ENCODE peak calls at places on chromosomes 16 and 17, in six cellular contexts. One of them, this sample, is unnamed.

GRCh38 chr17:79810138-79811027 is 13.5 kb upstream of the CBX8 start:
- DNase-seq in fibroblast of lung: peak
- DNase-seq in A549: peak
- DNase-seq in CD8-positive, alpha-beta T cell: peak
- DNase-seq in MM.1S: peak
- DNase-seq in AG04450: no peak
- DNase-seq in this sample: no peak

GRCh38 chr16:29678691-29679267 is at the start of gene QPRT:
- DNase-seq in fibroblast of lung: peak
- DNase-seq in A549: peak
- DNase-seq in CD8-positive, alpha-beta T cell: no peak
- DNase-seq in MM.1S: no peak
- DNase-seq in AG04450: no peak
- DNase-seq in this sample: no peak

GRCh38 chr16:74450236-74450635 is 29.0 kb upstream of the CLEC18B start:
- DNase-seq in fibroblast of lung: peak
- DNase-seq in A549: no peak
- DNase-seq in CD8-positive, alpha-beta T cell: no peak
- DNase-seq in MM.1S: no peak
- DNase-seq in AG04450: no peak
- DNase-seq in this sample: no peak

GRCh38 chr16:72023962-72024361 is 15.4 kb downstream of the DHODH start:
- DNase-seq in fibroblast of lung: no peak
- DNase-seq in A549: no peak
- DNase-seq in CD8-positive, alpha-beta T cell: no peak
- DNase-seq in MM.1S: no peak
- DNase-seq in AG04450: no peak
- DNase-seq in this sample: no peak

GRCh38 chr16:29978564-29979270 is 5.0 kb downstream of the TAOK2 start:
- DNase-seq in fibroblast of lung: no peak
- DNase-seq in A549: no peak
- DNase-seq in CD8-positive, alpha-beta T cell: no peak
- DNase-seq in MM.1S: no peak
- DNase-seq in AG04450: no peak
- DNase-seq in this sample: no peak

GRCh38 chr16:81511371-81511770 is 66.8 kb downstream of the CMIP start:
- DNase-seq in fibroblast of lung: peak
- DNase-seq in A549: peak
- DNase-seq in CD8-positive, alpha-beta T cell: no peak
- DNase-seq in MM.1S: no peak
- DNase-seq in AG04450: peak
- DNase-seq in this sample: peak

GRCh38 chr16:86571197-86571915 is 4.7 kb downstream of the FOXC2 start:
- DNase-seq in fibroblast of lung: no peak
- DNase-seq in A549: no peak
- DNase-seq in CD8-positive, alpha-beta T cell: no peak
- DNase-seq in MM.1S: no peak
- DNase-seq in AG04450: no peak
- DNase-seq in this sample: no peak

GRCh38 chr17:39553326-39553945 is 54.3 kb downstream of the NEUROD2 start:
- DNase-seq in fibroblast of lung: peak
- DNase-seq in A549: no peak
- DNase-seq in CD8-positive, alpha-beta T cell: no peak
- DNase-seq in MM.1S: no peak
- DNase-seq in AG04450: no peak
- DNase-seq in this sample: no peak

GRCh38 chr17:68239967-68240366 is 7.9 kb upstream of the AMZ2 start:
- DNase-seq in fibroblast of lung: no peak
- DNase-seq in A549: no peak
- DNase-seq in CD8-positive, alpha-beta T cell: no peak
- DNase-seq in MM.1S: no peak
- DNase-seq in AG04450: no peak
- DNase-seq in this sample: no peak

GRCh38 chr16:2523801-2524231 is 3.6 kb downstream of the AMDHD2 start:
- DNase-seq in fibroblast of lung: no peak
- DNase-seq in A549: no peak
- DNase-seq in CD8-positive, alpha-beta T cell: no peak
- DNase-seq in MM.1S: no peak
- DNase-seq in AG04450: no peak
- DNase-seq in this sample: no peak

GRCh38 chr16:67666538-67667433 is at the start of the genes C16orf86 and ENKD1:
- DNase-seq in fibroblast of lung: peak
- DNase-seq in A549: peak
- DNase-seq in CD8-positive, alpha-beta T cell: peak
- DNase-seq in MM.1S: peak
- DNase-seq in AG04450: no peak
- DNase-seq in this sample: peak

GRCh38 chr17:28537219-28537610 is 15.2 kb downstream of the UNC119 start:
- DNase-seq in fibroblast of lung: no peak
- DNase-seq in A549: no peak
- DNase-seq in CD8-positive, alpha-beta T cell: no peak
- DNase-seq in MM.1S: no peak
- DNase-seq in AG04450: no peak
- DNase-seq in this sample: no peak

GRCh38 chr16:58501242-58502131 is 1.5 kb downstream of the NDRG4 start:
- DNase-seq in fibroblast of lung: no peak
- DNase-seq in A549: no peak
- DNase-seq in CD8-positive, alpha-beta T cell: no peak
- DNase-seq in MM.1S: peak
- DNase-seq in AG04450: no peak
- DNase-seq in this sample: no peak

GRCh38 chr17:28174352-28175046 is 132.0 kb downstream of the NLK start:
- DNase-seq in fibroblast of lung: no peak
- DNase-seq in A549: no peak
- DNase-seq in CD8-positive, alpha-beta T cell: peak
- DNase-seq in MM.1S: no peak
- DNase-seq in AG04450: no peak
- DNase-seq in this sample: no peak

GRCh38 chr16:80460004-80460403 is 80.8 kb upstream of the DYNLRB2 start:
- DNase-seq in fibroblast of lung: no peak
- DNase-seq in A549: no peak
- DNase-seq in CD8-positive, alpha-beta T cell: no peak
- DNase-seq in MM.1S: no peak
- DNase-seq in AG04450: no peak
- DNase-seq in this sample: no peak

GRCh38 chr17:66602659-66603363 is 232.1 kb upstream of the CACNG5 start:
- DNase-seq in fibroblast of lung: peak
- DNase-seq in A549: no peak
- DNase-seq in CD8-positive, alpha-beta T cell: no peak
- DNase-seq in MM.1S: no peak
- DNase-seq in AG04450: no peak
- DNase-seq in this sample: no peak

GRCh38 chr16:56258508-56259424 is 67.5 kb downstream of the GNAO1 start:
- DNase-seq in fibroblast of lung: no peak
- DNase-seq in A549: no peak
- DNase-seq in CD8-positive, alpha-beta T cell: no peak
- DNase-seq in MM.1S: no peak
- DNase-seq in AG04450: no peak
- DNase-seq in this sample: no peak

GRCh38 chr17:48631693-48632578 is 5.8 kb upstream of the HOXB9 start:
- DNase-seq in fibroblast of lung: no peak
- DNase-seq in A549: no peak
- DNase-seq in CD8-positive, alpha-beta T cell: no peak
- DNase-seq in MM.1S: no peak
- DNase-seq in AG04450: no peak
- DNase-seq in this sample: no peak

GRCh38 chr16:66927012-66927436 is 1.7 kb upstream of the RRAD start:
- DNase-seq in fibroblast of lung: peak
- DNase-seq in A549: peak
- DNase-seq in CD8-positive, alpha-beta T cell: no peak
- DNase-seq in MM.1S: no peak
- DNase-seq in AG04450: no peak
- DNase-seq in this sample: peak

GRCh38 chr17:29150191-29150590 is 30.0 kb downstream of the MYO18A start:
- DNase-seq in fibroblast of lung: no peak
- DNase-seq in A549: no peak
- DNase-seq in CD8-positive, alpha-beta T cell: no peak
- DNase-seq in MM.1S: no peak
- DNase-seq in AG04450: no peak
- DNase-seq in this sample: no peak

GRCh38 chr16:1212616-1213194 is 12.4 kb downstream of the TPSG1 start:
- DNase-seq in fibroblast of lung: no peak
- DNase-seq in A549: no peak
- DNase-seq in CD8-positive, alpha-beta T cell: no peak
- DNase-seq in MM.1S: no peak
- DNase-seq in AG04450: no peak
- DNase-seq in this sample: no peak

GRCh38 chr16:51431517-51432241 is 280.6 kb upstream of the SALL1 start:
- DNase-seq in fibroblast of lung: peak
- DNase-seq in A549: peak
- DNase-seq in CD8-positive, alpha-beta T cell: no peak
- DNase-seq in MM.1S: peak
- DNase-seq in AG04450: peak
- DNase-seq in this sample: peak

GRCh38 chr17:3851461-3852100 is 5.5 kb upstream of the NCBP3 start:
- DNase-seq in fibroblast of lung: no peak
- DNase-seq in A549: no peak
- DNase-seq in CD8-positive, alpha-beta T cell: no peak
- DNase-seq in MM.1S: no peak
- DNase-seq in AG04450: no peak
- DNase-seq in this sample: no peak

GRCh38 chr17:42124256-42124655 is 1.7 kb downstream of the HSPB9 start:
- DNase-seq in fibroblast of lung: no peak
- DNase-seq in A549: no peak
- DNase-seq in CD8-positive, alpha-beta T cell: no peak
- DNase-seq in MM.1S: no peak
- DNase-seq in AG04450: no peak
- DNase-seq in this sample: no peak

GRCh38 chr16:70751593-70751992 is 49.4 kb downstream of the VAC14 start:
- DNase-seq in fibroblast of lung: no peak
- DNase-seq in A549: no peak
- DNase-seq in CD8-positive, alpha-beta T cell: no peak
- DNase-seq in MM.1S: no peak
- DNase-seq in AG04450: no peak
- DNase-seq in this sample: no peak

GRCh38 chr17:73586921-73587680 is 57.1 kb downstream of the SDK2 start:
- DNase-seq in fibroblast of lung: no peak
- DNase-seq in A549: peak
- DNase-seq in CD8-positive, alpha-beta T cell: no peak
- DNase-seq in MM.1S: peak
- DNase-seq in AG04450: no peak
- DNase-seq in this sample: no peak

GRCh38 chr17:63699638-63700527 is at the start of gene LIMD2:
- DNase-seq in fibroblast of lung: peak
- DNase-seq in A549: peak
- DNase-seq in CD8-positive, alpha-beta T cell: peak
- DNase-seq in MM.1S: no peak
- DNase-seq in AG04450: no peak
- DNase-seq in this sample: no peak

GRCh38 chr16:21250072-21250923 is 16.8 kb downstream of the ANKS4B start:
- DNase-seq in fibroblast of lung: no peak
- DNase-seq in A549: no peak
- DNase-seq in CD8-positive, alpha-beta T cell: no peak
- DNase-seq in MM.1S: no peak
- DNase-seq in AG04450: no peak
- DNase-seq in this sample: no peak

GRCh38 chr16:626787-627457 is 3.9 kb upstream of the WFIKKN1 start:
- DNase-seq in fibroblast of lung: peak
- DNase-seq in A549: peak
- DNase-seq in CD8-positive, alpha-beta T cell: no peak
- DNase-seq in MM.1S: no peak
- DNase-seq in AG04450: peak
- DNase-seq in this sample: peak

DNA sequence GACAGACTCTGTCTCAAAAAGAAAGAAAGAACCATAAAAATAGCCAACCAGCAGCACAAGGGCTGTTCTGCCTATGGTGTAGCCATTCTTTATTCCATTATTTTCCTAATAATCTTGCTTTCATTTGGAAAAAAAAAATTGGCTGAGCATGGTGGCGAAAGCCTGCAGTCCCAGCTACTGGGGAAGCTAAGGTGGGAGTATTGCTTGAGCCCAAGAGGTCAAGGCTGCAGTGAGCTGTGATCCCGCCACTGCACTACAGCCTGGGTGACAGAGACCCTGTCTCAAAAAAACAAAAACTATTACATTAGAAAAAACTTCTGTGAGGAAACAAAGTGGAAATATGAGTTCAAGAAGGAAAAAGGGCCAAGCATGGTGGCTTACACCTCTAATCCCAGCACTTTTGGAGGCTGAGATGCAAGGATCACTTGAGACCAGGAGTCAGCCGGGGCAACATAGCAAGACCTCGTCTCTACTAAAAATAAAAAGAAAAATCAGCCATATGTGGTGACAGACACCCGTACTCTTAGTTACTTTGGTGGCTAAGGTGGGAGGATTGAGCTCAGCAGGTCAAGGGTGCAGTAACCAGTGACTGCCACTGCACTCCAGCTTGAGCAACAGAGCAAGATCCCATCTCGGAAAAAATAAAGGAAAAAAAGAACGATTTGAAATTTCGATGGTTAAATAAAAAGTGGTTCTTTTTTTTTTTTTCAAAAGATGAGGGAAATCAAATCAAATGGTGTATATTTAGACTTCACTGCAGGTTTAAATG is 2.5 kb downstream of the DCAKD start:
- DNase-seq in fibroblast of lung: no peak
- DNase-seq in A549: peak
- DNase-seq in CD8-positive, alpha-beta T cell: no peak
- DNase-seq in MM.1S: no peak
- DNase-seq in AG04450: no peak
- DNase-seq in this sample: no peak
- TF ChIP-seq CTCF in fibroblast of lung: peak
- TF ChIP-seq CTCF in A549: peak
- TF ChIP-seq CTCF in CD8-positive, alpha-beta T cell: no peak
- TF ChIP-seq CTCF in MM.1S: peak
- TF ChIP-seq CTCF in AG04450: peak
- TF ChIP-seq CTCF in this sample: peak

GRCh38 chr17:43737722-43738121 is 20.9 kb downstream of the SOST start:
- DNase-seq in fibroblast of lung: no peak
- DNase-seq in A549: no peak
- DNase-seq in CD8-positive, alpha-beta T cell: no peak
- DNase-seq in MM.1S: no peak
- DNase-seq in AG04450: no peak
- DNase-seq in this sample: no peak
- H3K4me3 ChIP-seq in fibroblast of lung: no peak
- H3K4me3 ChIP-seq in A549: no peak
- H3K4me3 ChIP-seq in CD8-positive, alpha-beta T cell: no peak
- H3K4me3 ChIP-seq in MM.1S: no peak
- H3K4me3 ChIP-seq in AG04450: no peak
- H3K4me3 ChIP-seq in this sample: no peak

GRCh38 chr16:20001856-20002707 is 71.6 kb downstream of the GPR139 start:
- DNase-seq in fibroblast of lung: no peak
- DNase-seq in A549: no peak
- DNase-seq in CD8-positive, alpha-beta T cell: no peak
- DNase-seq in MM.1S: no peak
- DNase-seq in AG04450: no peak
- DNase-seq in this sample: no peak
- TF ChIP-seq CTCF in fibroblast of lung: no peak
- TF ChIP-seq CTCF in A549: no peak
- TF ChIP-seq CTCF in CD8-positive, alpha-beta T cell: no peak
- TF ChIP-seq CTCF in MM.1S: no peak
- TF ChIP-seq CTCF in AG04450: no peak
- TF ChIP-seq CTCF in this sample: no peak

DNA sequence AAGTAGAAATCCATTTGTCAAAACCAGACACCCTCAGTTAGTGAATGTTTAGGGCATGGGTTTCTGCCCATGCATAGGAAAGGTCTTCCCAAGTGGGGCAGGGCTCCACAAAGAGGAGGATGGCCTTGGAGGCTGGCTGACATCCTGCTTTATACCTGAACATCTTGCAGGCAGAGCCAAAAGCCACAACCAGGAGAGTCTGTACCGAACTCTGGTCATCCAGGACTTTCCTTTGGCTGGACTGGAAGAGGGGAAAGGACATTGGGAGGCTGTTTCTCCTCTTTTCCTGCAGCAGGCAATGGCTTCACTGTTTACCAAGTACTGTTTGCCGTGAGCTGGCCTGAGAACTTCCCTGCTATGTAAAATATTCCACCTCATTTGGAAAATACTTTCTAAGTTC is 8.6 kb downstream of the ALDH3A2 start:
- DNase-seq in fibroblast of lung: no peak
- DNase-seq in A549: no peak
- DNase-seq in CD8-positive, alpha-beta T cell: no peak
- DNase-seq in MM.1S: no peak
- DNase-seq in AG04450: no peak
- DNase-seq in this sample: no peak
- H3K4me3 ChIP-seq in fibroblast of lung: no peak
- H3K4me3 ChIP-seq in A549: no peak
- H3K4me3 ChIP-seq in CD8-positive, alpha-beta T cell: no peak
- H3K4me3 ChIP-seq in MM.1S: no peak
- H3K4me3 ChIP-seq in AG04450: no peak
- H3K4me3 ChIP-seq in this sample: no peak